ENCODE peak calls at places on chromosomes 12 and 14, in five cellular contexts. T, M, X, C and Y are unnamed samples.

GRCh38 chr12:1007994-1008393 is 17.0 kb downstream of the ERC1 start:
- DNase-seq in T (no peak), M (no peak), X (no peak), C (no peak), Y (no peak)

GRCh38 chr12:91332305-91332704 is 149.7 kb upstream of the DCN start:
- DNase-seq in T (no peak), M (no peak), X (no peak), C (no peak), Y (no peak)

GRCh38 chr14:67562025-67562775 is 29.1 kb downstream of the PLEKHH1 start:
- DNase-seq in T (no peak), M (no peak), X (no peak), C (no peak), Y (no peak)

GRCh38 chr12:52058631-52059324 is 7.5 kb downstream of the NR4A1 start:
- DNase-seq in T (peak; percentile 45), M (no peak), X (no peak), C (no peak), Y (no peak)

GRCh38 chr12:121226399-121226798 is 16.5 kb downstream of the P2RX4 start:
- DNase-seq in T (no peak), M (no peak), X (no peak), C (no peak), Y (no peak)

GRCh38 chr14:99971929-99972747 is 93.1 kb upstream of the EVL start:
- DNase-seq in T (no peak), M (no peak), X (peak; percentile 29), C (no peak), Y (no peak)

GRCh38 chr12:96225003-96225855 is 31.1 kb downstream of the ELK3 start:
- DNase-seq in T (no peak), M (no peak), X (no peak), C (no peak), Y (no peak)

GRCh38 chr14:23692416-23692815 is 56.3 kb downstream of the DHRS2 start:
- DNase-seq in T (no peak), M (no peak), X (no peak), C (no peak), Y (no peak)

GRCh38 chr12:91722072-91722471 is 423.6 kb downstream of the BTG1 start:
- DNase-seq in T (no peak), M (peak; percentile 41), X (no peak), C (no peak), Y (peak; percentile 19)

GRCh38 chr14:29853272-29853671 is 74.4 kb downstream of the PRKD1 start:
- DNase-seq in T (no peak), M (no peak), X (no peak), C (peak; percentile 45), Y (no peak)

GRCh38 chr12:120979862-120980696 is 1.7 kb downstream of the HNF1A start:
- DNase-seq in T (no peak), M (no peak), X (no peak), C (no peak), Y (no peak)

GRCh38 chr14:32469388-32470160 is 140.5 kb downstream of the AKAP6 start:
- DNase-seq in T (no peak), M (no peak), X (no peak), C (peak; percentile 48), Y (peak; percentile 40)

GRCh38 chr12:74892057-74892633 is 317.5 kb downstream of the KCNC2 start:
- DNase-seq in T (no peak), M (no peak), X (no peak), C (no peak), Y (no peak)

GRCh38 chr14:96268426-96269358 is 12.7 kb downstream of the BDKRB1 start:
- DNase-seq in T (no peak), M (peak; percentile 93), X (no peak), C (peak; percentile 80), Y (peak; percentile 78)

GRCh38 chr12:23560611-23561010 is 388.9 kb downstream of the SOX5 start:
- DNase-seq in T (no peak), M (no peak), X (no peak), C (no peak), Y (no peak)

GRCh38 chr12:23564454-23564853 is 385.0 kb downstream of the SOX5 start:
- DNase-seq in T (no peak), M (no peak), X (no peak), C (no peak), Y (no peak)

GRCh38 chr12:23561536-23561935 is 387.9 kb downstream of the SOX5 start:
- DNase-seq in T (no peak), M (no peak), X (no peak), C (no peak), Y (no peak)

GRCh38 chr12:23569388-23569787 is 380.1 kb downstream of the SOX5 start:
- DNase-seq in T (no peak), M (no peak), X (no peak), C (no peak), Y (no peak)

DNA sequence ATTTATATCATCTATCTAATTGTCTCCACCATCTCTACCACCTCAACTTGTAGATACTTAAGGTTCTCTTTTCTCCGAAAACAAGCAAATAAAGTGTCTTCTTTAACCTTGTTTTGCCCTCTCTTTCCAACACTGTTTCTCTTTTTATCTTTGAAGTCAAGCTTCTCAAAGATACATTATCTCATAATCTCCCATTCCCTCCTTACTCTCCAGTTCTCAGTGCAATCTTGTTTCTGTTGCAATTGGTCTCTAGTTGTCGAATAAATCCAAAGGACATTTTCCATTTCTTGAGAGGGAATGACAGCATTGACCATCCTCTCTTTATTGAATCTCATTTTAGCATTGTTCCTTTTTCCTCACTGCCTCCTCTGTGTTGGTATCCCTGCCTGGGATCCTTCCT is 383.3 kb downstream of the SOX5 start:
- DNase-seq in T (no peak), M (no peak), X (no peak), C (no peak), Y (no peak)
- H3K4me3 ChIP-seq in T (no peak overlapping the region), M (no peak overlapping the region), X (no peak overlapping the region), C (no peak overlapping the region), Y (no peak overlapping the region)

DNA sequence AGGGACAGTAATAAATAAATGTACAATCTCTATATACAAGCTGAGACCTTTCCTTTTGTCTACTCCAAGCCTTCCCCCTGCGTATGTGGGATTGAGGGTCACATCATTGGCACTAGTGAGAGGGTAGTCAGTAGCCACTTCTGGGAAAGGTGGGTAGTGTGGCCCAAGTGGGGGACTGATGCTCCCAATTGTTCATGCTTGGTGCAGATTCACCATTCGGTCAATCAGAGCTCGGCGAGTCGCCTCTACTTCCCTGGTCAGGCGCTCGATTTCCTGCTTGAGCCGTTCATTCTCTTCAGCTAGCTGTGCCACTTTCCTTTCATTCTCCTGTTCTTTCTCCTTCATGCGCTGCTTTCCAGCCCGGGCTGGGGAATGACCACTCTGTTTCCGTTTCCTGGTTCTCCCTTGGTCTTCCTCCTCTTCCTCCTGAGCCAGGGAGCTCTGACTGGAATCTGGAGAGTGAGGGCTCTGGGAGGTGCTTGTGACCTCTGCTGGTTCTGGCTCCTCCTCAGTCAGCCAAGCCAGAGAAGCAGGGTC is 3.6 kb downstream of the DDIT3 start:
- DNase-seq in T (no peak), M (no peak), X (no peak), C (no peak), Y (no peak)
- H3K4me3 ChIP-seq in T (no peak overlapping the region), M (no peak overlapping the region), X (no peak overlapping the region), C (no peak overlapping the region), Y (no peak overlapping the region)

DNA sequence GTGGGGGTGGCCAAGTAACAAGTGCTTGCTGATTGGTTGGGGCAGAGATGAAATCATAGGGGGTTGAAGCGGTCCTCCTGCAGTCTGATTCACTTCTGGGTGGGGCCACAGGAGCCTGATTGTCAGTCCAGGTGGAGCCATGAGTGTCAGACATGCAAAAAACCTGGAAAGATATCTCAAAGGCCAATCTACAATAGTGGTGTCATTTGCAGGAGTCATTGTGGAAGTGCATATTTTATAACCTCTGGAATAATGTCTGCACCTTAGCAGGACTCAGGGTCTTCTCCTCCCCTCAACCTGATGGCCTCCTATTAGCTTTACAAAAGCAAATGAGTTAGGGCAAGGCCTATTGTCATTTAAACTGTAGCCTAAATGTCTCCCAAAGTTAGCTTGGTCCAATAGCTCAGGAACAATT is 241.4 kb downstream of the NUAK1 start:
- DNase-seq in T (no peak), M (peak; percentile 25), X (no peak), C (no peak), Y (no peak)
- H3K4me3 ChIP-seq in T (no peak overlapping the region), M (no peak overlapping the region), X (no peak overlapping the region), C (no peak overlapping the region), Y (no peak overlapping the region)

GRCh38 chr12:98896938-98897337 is 251.8 kb downstream of the APAF1 start:
- DNase-seq in T (no peak), M (no peak), X (no peak), C (no peak), Y (no peak)

GRCh38 chr12:98893126-98893525 is 248.0 kb downstream of the APAF1 start:
- DNase-seq in T (no peak), M (no peak), X (no peak), C (no peak), Y (no peak)

GRCh38 chr12:98893601-98894411 is 248.7 kb downstream of the APAF1 start:
- DNase-seq in T (no peak), M (no peak), X (no peak), C (no peak), Y (no peak)

GRCh38 chr12:98894412-98895085 is 249.5 kb downstream of the APAF1 start:
- DNase-seq in T (no peak), M (no peak), X (no peak), C (no peak), Y (no peak)

DNA sequence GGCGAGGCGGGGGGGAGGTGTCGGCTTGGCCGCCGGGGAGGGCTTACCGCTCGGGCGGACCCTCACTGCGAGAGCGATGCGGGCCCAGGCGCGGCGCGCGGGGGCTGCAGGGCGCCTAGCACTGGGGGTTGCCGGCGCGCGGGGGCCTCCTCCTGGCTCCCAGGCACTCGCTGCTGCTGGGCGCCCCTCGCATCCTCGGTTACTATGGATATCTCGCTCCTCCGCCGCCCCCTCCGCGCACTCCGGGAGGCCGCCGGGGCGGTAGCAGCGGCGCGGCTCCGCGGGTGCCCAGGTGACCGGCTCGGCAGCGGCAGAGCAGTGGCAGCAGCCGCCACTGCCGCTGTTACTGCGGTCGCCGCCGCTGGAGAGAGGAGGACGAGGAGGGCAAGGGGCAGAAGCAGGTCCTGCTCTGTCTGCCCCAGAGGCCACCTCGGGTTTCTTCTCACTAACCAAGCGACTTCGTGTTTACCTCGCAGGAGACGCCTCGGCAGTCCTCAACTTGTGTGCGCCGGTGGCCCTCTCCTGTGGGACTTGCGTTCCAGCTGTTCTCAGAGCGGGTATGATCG is 250.1 kb downstream of the APAF1 start:
- DNase-seq in T (no peak), M (no peak), X (no peak), C (no peak), Y (no peak)
- H3K4me3 ChIP-seq in T (no peak overlapping the region), M (no peak overlapping the region), X (peak overlapping the region; percentile 81), C (no peak overlapping the region), Y (no peak overlapping the region)

GRCh38 chr12:80485222-80485987 is 41.4 kb downstream of the PTPRQ start:
- DNase-seq in T (no peak), M (no peak), X (no peak), C (no peak), Y (no peak)
- H3K4me3 ChIP-seq in T (no peak overlapping the region), M (no peak overlapping the region), X (no peak overlapping the region), C (no peak overlapping the region), Y (no peak overlapping the region)

GRCh38 chr12:19171731-19172130 is 42.2 kb downstream of the PLEKHA5 start:
- DNase-seq in T (no peak), M (no peak), X (no peak), C (no peak), Y (no peak)
- H3K4me3 ChIP-seq in T (no peak overlapping the region), M (no peak overlapping the region), X (no peak overlapping the region), C (no peak overlapping the region), Y (no peak overlapping the region)